ENCODE peak calls at places on chromosomes 6 and 20, in ten cellular contexts. One of them, this sample, is unnamed.

GRCh38 chr6:39951716-39952115 is 17.5 kb upstream of the MOCS1 start:
- DNase-seq in PC-3: no peak
- DNase-seq in left ventricle myocardium inferior: no peak
- DNase-seq in PC-9: no peak
- DNase-seq in body of pancreas: no peak
- DNase-seq in psoas muscle: no peak
- DNase-seq in heart left ventricle: no peak
- DNase-seq in epithelial cell of esophagus: no peak
- DNase-seq in transverse colon: no peak
- DNase-seq in ovary: no peak
- DNase-seq in this sample: no peak

GRCh38 chr6:139852484-139853140 is 478.2 kb upstream of the CITED2 start:
- DNase-seq in PC-3: peak; percentile 32
- DNase-seq in left ventricle myocardium inferior: no peak
- DNase-seq in PC-9: no peak
- DNase-seq in body of pancreas: no peak
- DNase-seq in psoas muscle: no peak
- DNase-seq in heart left ventricle: no peak
- DNase-seq in epithelial cell of esophagus: peak; percentile 42
- DNase-seq in transverse colon: peak; percentile 19
- DNase-seq in ovary: no peak
- DNase-seq in this sample: no peak

GRCh38 chr6:135382182-135382628 is 115.3 kb downstream of the AHI1 start:
- DNase-seq in PC-3: no peak
- DNase-seq in left ventricle myocardium inferior: no peak
- DNase-seq in PC-9: no peak
- DNase-seq in body of pancreas: no peak
- DNase-seq in psoas muscle: no peak
- DNase-seq in heart left ventricle: no peak
- DNase-seq in epithelial cell of esophagus: no peak
- DNase-seq in transverse colon: no peak
- DNase-seq in ovary: no peak
- DNase-seq in this sample: no peak

GRCh38 chr6:1473598-1473997 is 84.2 kb downstream of the FOXF2 start:
- DNase-seq in PC-3: no peak
- DNase-seq in left ventricle myocardium inferior: no peak
- DNase-seq in PC-9: no peak
- DNase-seq in body of pancreas: no peak
- DNase-seq in psoas muscle: no peak
- DNase-seq in heart left ventricle: no peak
- DNase-seq in epithelial cell of esophagus: no peak
- DNase-seq in transverse colon: no peak
- DNase-seq in ovary: no peak
- DNase-seq in this sample: no peak

GRCh38 chr20:1897486-1897885 is 2.3 kb downstream of the SIRPA start:
- DNase-seq in PC-3: no peak
- DNase-seq in left ventricle myocardium inferior: no peak
- DNase-seq in PC-9: no peak
- DNase-seq in body of pancreas: no peak
- DNase-seq in psoas muscle: no peak
- DNase-seq in heart left ventricle: no peak
- DNase-seq in epithelial cell of esophagus: peak; percentile 54
- DNase-seq in transverse colon: no peak
- DNase-seq in ovary: no peak
- DNase-seq in this sample: no peak

GRCh38 chr6:155171747-155172191 is 92.0 kb upstream of the CLDN20 start:
- DNase-seq in PC-3: no peak
- DNase-seq in left ventricle myocardium inferior: no peak
- DNase-seq in PC-9: no peak
- DNase-seq in body of pancreas: no peak
- DNase-seq in psoas muscle: no peak
- DNase-seq in heart left ventricle: no peak
- DNase-seq in epithelial cell of esophagus: no peak
- DNase-seq in transverse colon: no peak
- DNase-seq in ovary: no peak
- DNase-seq in this sample: no peak

GRCh38 chr6:111721677-111722219 is 116.1 kb upstream of the TRAF3IP2 start:
- DNase-seq in PC-3: peak; percentile 62
- DNase-seq in left ventricle myocardium inferior: no peak
- DNase-seq in PC-9: no peak
- DNase-seq in body of pancreas: peak; percentile 40
- DNase-seq in psoas muscle: no peak
- DNase-seq in heart left ventricle: peak; percentile 35
- DNase-seq in epithelial cell of esophagus: peak; percentile 38
- DNase-seq in transverse colon: no peak
- DNase-seq in ovary: no peak
- DNase-seq in this sample: peak; percentile 44

GRCh38 chr6:50520325-50520724 is 193.0 kb upstream of the TFAP2D start:
- DNase-seq in PC-3: no peak
- DNase-seq in left ventricle myocardium inferior: no peak
- DNase-seq in PC-9: no peak
- DNase-seq in body of pancreas: no peak
- DNase-seq in psoas muscle: no peak
- DNase-seq in heart left ventricle: no peak
- DNase-seq in epithelial cell of esophagus: no peak
- DNase-seq in transverse colon: no peak
- DNase-seq in ovary: no peak
- DNase-seq in this sample: no peak

GRCh38 chr6:106092279-106092678 is 6.1 kb downstream of the PRDM1 start:
- DNase-seq in PC-3: no peak
- DNase-seq in left ventricle myocardium inferior: no peak
- DNase-seq in PC-9: no peak
- DNase-seq in body of pancreas: no peak
- DNase-seq in psoas muscle: no peak
- DNase-seq in heart left ventricle: no peak
- DNase-seq in epithelial cell of esophagus: no peak
- DNase-seq in transverse colon: no peak
- DNase-seq in ovary: no peak
- DNase-seq in this sample: no peak

GRCh38 chr6:106085687-106085983 is 501 bp upstream of the PRDM1 start:
- DNase-seq in PC-3: no peak
- DNase-seq in left ventricle myocardium inferior: no peak
- DNase-seq in PC-9: no peak
- DNase-seq in body of pancreas: no peak
- DNase-seq in psoas muscle: no peak
- DNase-seq in heart left ventricle: no peak
- DNase-seq in epithelial cell of esophagus: peak; percentile 39
- DNase-seq in transverse colon: no peak
- DNase-seq in ovary: no peak
- DNase-seq in this sample: no peak

GRCh38 chr6:106087548-106088325 is 1.6 kb downstream of the PRDM1 start:
- DNase-seq in PC-3: peak; percentile 53
- DNase-seq in left ventricle myocardium inferior: peak; percentile 23
- DNase-seq in PC-9: peak; percentile 55
- DNase-seq in body of pancreas: no peak
- DNase-seq in psoas muscle: no peak
- DNase-seq in heart left ventricle: peak; percentile 57
- DNase-seq in epithelial cell of esophagus: peak; percentile 60
- DNase-seq in transverse colon: peak; percentile 28
- DNase-seq in ovary: peak; percentile 32
- DNase-seq in this sample: no peak

GRCh38 chr6:106085984-106086832 is at the start of gene PRDM1:
- DNase-seq in PC-3: peak; percentile 87
- DNase-seq in left ventricle myocardium inferior: peak; percentile 71
- DNase-seq in PC-9: peak; percentile 94
- DNase-seq in body of pancreas: peak; percentile 93
- DNase-seq in psoas muscle: peak; percentile 86
- DNase-seq in heart left ventricle: peak; percentile 81
- DNase-seq in epithelial cell of esophagus: peak; percentile 96
- DNase-seq in transverse colon: peak; percentile 95
- DNase-seq in ovary: peak; percentile 66
- DNase-seq in this sample: peak; percentile 70

DNA sequence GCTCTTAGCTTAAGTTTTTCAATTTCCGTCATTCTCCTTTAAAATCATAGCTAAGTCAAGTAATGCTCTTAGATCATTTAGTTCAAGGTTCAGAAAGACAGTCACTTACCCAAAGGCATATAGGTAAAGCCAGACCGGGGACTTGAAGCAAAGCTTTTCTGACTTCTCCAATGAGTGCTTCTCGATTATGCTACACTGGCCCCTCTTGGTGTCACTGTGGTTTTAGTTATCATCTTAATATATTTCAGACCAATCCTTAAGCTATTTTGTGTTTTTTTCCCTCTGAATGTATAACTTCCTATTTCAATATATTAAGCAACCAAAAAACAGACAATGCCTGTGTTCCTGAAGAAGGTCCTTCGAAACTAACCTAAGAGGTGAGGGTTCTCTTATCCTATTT is 3.8 kb downstream of the PRDM1 start:
- DNase-seq in PC-3: peak; percentile 26
- DNase-seq in left ventricle myocardium inferior: no peak
- DNase-seq in PC-9: no peak
- DNase-seq in body of pancreas: no peak
- DNase-seq in psoas muscle: no peak
- DNase-seq in heart left ventricle: no peak
- DNase-seq in epithelial cell of esophagus: no peak
- DNase-seq in transverse colon: no peak
- DNase-seq in ovary: no peak
- DNase-seq in this sample: no peak
- TF ChIP-seq CTCF in PC-3: peak; percentile 41
- TF ChIP-seq CTCF in left ventricle myocardium inferior: no peak
- TF ChIP-seq CTCF in PC-9: no peak
- TF ChIP-seq CTCF in body of pancreas: no peak
- TF ChIP-seq CTCF in psoas muscle: no peak
- TF ChIP-seq CTCF in heart left ventricle: no peak
- TF ChIP-seq CTCF in epithelial cell of esophagus: peak; percentile 29
- TF ChIP-seq CTCF in transverse colon: no peak
- TF ChIP-seq CTCF in ovary: no peak
- TF ChIP-seq CTCF in this sample: peak; percentile 40

DNA sequence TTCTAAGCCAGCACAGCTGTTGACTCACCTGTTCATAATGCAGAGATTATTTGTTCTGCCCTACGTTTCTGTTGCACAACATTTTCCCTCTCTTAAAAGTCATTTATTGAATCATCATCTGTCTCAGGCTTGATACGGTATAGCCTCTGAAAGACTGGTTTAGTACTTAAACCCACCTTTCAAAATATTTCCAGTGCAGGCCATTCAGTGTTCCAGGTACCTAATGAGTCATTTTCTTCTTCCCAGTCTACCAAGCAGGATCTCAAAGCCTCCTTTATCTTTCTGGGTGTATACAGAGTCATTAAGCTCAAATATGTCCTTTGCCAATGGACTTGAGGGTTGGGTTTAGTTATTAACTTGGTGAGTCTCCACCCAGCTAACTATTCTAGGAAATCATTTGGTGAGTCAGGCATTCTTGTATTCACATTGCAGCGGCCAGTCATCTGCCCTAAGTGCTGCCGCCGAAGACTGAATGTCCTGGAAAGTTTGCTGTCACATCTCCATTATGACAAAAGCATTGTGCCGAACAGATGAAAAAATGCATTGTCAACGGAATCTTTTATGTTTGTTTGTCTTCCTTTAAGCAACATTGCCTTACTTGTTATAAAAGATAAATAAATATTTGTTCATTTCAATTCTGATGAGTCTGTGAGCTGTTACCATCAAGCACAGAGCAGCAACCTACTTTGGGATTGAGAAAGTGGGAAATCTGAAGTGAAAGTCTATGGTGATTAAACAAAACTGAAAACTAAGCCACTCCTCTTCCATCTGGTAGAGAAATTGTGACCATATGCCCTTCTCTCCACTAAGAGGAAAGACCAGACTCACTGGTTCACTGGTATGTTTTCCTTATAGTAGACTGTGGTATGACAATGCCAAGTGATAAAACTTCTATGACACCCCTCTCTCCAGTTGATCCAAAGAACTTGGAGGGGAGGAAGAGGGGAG is 14.3 kb upstream of the FAM135A start:
- DNase-seq in PC-3: peak; percentile 89
- DNase-seq in left ventricle myocardium inferior: no peak
- DNase-seq in PC-9: peak; percentile 99
- DNase-seq in body of pancreas: peak; percentile 79
- DNase-seq in psoas muscle: no peak
- DNase-seq in heart left ventricle: no peak
- DNase-seq in epithelial cell of esophagus: peak; percentile 96
- DNase-seq in transverse colon: peak; percentile 73
- DNase-seq in ovary: no peak
- DNase-seq in this sample: no peak
- TF ChIP-seq CTCF in PC-3: no peak
- TF ChIP-seq CTCF in left ventricle myocardium inferior: no peak
- TF ChIP-seq CTCF in PC-9: no peak
- TF ChIP-seq CTCF in body of pancreas: no peak
- TF ChIP-seq CTCF in psoas muscle: no peak
- TF ChIP-seq CTCF in heart left ventricle: no peak
- TF ChIP-seq CTCF in epithelial cell of esophagus: no peak
- TF ChIP-seq CTCF in transverse colon: no peak
- TF ChIP-seq CTCF in ovary: no peak
- TF ChIP-seq CTCF in this sample: no peak

DNA sequence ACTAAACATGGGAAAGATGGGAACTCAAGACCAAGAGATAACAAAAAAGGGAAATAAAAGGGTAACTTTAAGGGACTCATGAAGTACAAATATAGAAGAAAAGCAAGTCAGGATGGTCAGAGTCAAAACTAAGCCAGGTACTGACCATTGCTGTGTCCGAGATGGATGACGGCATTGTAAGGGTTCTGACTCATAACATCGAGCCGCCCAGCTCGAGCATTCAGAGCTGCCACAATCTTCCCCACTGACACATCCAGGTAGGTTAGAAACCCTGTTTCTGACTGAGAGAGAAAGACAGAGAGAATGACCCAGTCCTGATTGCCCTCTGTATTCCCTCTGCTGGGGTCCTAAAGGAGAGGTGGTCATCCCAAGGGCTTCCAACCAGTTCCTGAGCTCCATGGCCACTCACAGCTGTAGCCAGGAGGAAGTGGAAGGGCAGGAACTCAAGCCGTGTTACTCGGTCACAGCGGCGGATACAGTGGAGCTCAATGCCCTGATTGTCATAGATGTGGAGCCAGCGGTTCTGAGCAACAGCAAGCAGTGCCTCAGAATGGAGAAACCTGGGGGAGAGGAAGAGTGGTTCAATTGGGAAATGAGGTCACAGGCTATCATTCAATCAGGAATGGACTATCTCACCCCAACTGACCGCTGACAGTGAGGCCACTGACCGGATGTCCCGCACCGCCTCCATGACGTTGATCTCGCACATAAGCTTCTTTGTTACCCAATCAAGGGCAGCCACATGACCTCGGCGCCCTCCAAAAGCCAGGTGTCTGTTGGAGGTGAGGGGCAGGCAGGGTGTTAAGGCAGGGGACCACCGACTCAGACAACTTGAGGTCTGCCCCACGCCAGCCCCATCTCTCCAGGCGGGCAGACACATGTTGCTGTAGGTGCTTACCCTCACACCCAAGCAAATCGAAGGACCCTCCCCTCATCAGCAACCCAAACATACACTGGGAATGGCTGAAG is 1.8 kb downstream of the WDR46 start:
- DNase-seq in PC-3: no peak
- DNase-seq in left ventricle myocardium inferior: no peak
- DNase-seq in PC-9: no peak
- DNase-seq in body of pancreas: no peak
- DNase-seq in psoas muscle: peak; percentile 51
- DNase-seq in heart left ventricle: no peak
- DNase-seq in epithelial cell of esophagus: no peak
- DNase-seq in transverse colon: no peak
- DNase-seq in ovary: no peak
- DNase-seq in this sample: no peak
- TF ChIP-seq CTCF in PC-3: no peak
- TF ChIP-seq CTCF in left ventricle myocardium inferior: no peak
- TF ChIP-seq CTCF in PC-9: no peak
- TF ChIP-seq CTCF in body of pancreas: no peak
- TF ChIP-seq CTCF in psoas muscle: no peak
- TF ChIP-seq CTCF in heart left ventricle: no peak
- TF ChIP-seq CTCF in epithelial cell of esophagus: no peak
- TF ChIP-seq CTCF in transverse colon: no peak
- TF ChIP-seq CTCF in ovary: no peak
- TF ChIP-seq CTCF in this sample: no peak

GRCh38 chr6:30450548-30450907 is 38.8 kb upstream of the HLA-E start:
- DNase-seq in PC-3: no peak
- DNase-seq in left ventricle myocardium inferior: no peak
- DNase-seq in PC-9: no peak
- DNase-seq in body of pancreas: no peak
- DNase-seq in psoas muscle: no peak
- DNase-seq in heart left ventricle: no peak
- DNase-seq in epithelial cell of esophagus: no peak
- DNase-seq in transverse colon: no peak
- DNase-seq in ovary: no peak
- DNase-seq in this sample: no peak

GRCh38 chr6:30446259-30446658 is 43.0 kb upstream of the HLA-E start:
- DNase-seq in PC-3: no peak
- DNase-seq in left ventricle myocardium inferior: no peak
- DNase-seq in PC-9: no peak
- DNase-seq in body of pancreas: no peak
- DNase-seq in psoas muscle: no peak
- DNase-seq in heart left ventricle: no peak
- DNase-seq in epithelial cell of esophagus: no peak
- DNase-seq in transverse colon: no peak
- DNase-seq in ovary: no peak
- DNase-seq in this sample: no peak

GRCh38 chr6:30443657-30444450 is 45.5 kb upstream of the HLA-E start:
- DNase-seq in PC-3: no peak
- DNase-seq in left ventricle myocardium inferior: no peak
- DNase-seq in PC-9: no peak
- DNase-seq in body of pancreas: no peak
- DNase-seq in psoas muscle: no peak
- DNase-seq in heart left ventricle: no peak
- DNase-seq in epithelial cell of esophagus: peak; percentile 64
- DNase-seq in transverse colon: no peak
- DNase-seq in ovary: no peak
- DNase-seq in this sample: no peak

GRCh38 chr6:30444451-30444742 is 44.9 kb upstream of the HLA-E start:
- DNase-seq in PC-3: no peak
- DNase-seq in left ventricle myocardium inferior: no peak
- DNase-seq in PC-9: no peak
- DNase-seq in body of pancreas: no peak
- DNase-seq in psoas muscle: no peak
- DNase-seq in heart left ventricle: no peak
- DNase-seq in epithelial cell of esophagus: no peak
- DNase-seq in transverse colon: no peak
- DNase-seq in ovary: no peak
- DNase-seq in this sample: no peak

GRCh38 chr6:30447237-30447636 is 42.1 kb upstream of the HLA-E start:
- DNase-seq in PC-3: peak; percentile 67
- DNase-seq in left ventricle myocardium inferior: no peak
- DNase-seq in PC-9: no peak
- DNase-seq in body of pancreas: no peak
- DNase-seq in psoas muscle: no peak
- DNase-seq in heart left ventricle: no peak
- DNase-seq in epithelial cell of esophagus: peak; percentile 59
- DNase-seq in transverse colon: no peak
- DNase-seq in ovary: no peak
- DNase-seq in this sample: peak; percentile 47
- TF ChIP-seq CTCF in PC-3: peak; percentile 49
- TF ChIP-seq CTCF in left ventricle myocardium inferior: no peak
- TF ChIP-seq CTCF in PC-9: peak; percentile 33
- TF ChIP-seq CTCF in body of pancreas: no peak
- TF ChIP-seq CTCF in psoas muscle: no peak
- TF ChIP-seq CTCF in heart left ventricle: no peak
- TF ChIP-seq CTCF in epithelial cell of esophagus: peak; percentile 46
- TF ChIP-seq CTCF in transverse colon: no peak
- TF ChIP-seq CTCF in ovary: no peak
- TF ChIP-seq CTCF in this sample: peak; percentile 47